ENCODE peak calls at places on chromosomes 11 and 22, in five cellular contexts. O is GM13977, N is NCI-H748 treated with DMSO at 0.1 percent for 48 hours, Y is neural crest cell, A is NCI-H1092. B is an unnamed sample.

GRCh38 chr22:47295982-47296381 is 533.5 kb downstream of the TBC1D22A start:
- DNase-seq in O (no peak), N (no peak), Y (no peak), A (no peak), B (no peak)

GRCh38 chr22:22463855-22464540 is 44.5 kb downstream of the ZNF280B start:
- DNase-seq in O (peak; percentile 42), N (peak; percentile 25), Y (peak; percentile 72), A (peak; percentile 44), B (peak; percentile 87)

GRCh38 chr22:11253000-11253511 is 4274.9 kb upstream of the OR11H1 start:
- DNase-seq in O (no peak), N (no peak), Y (no peak), A (no peak), B (no peak)

GRCh38 chr11:133906241-133906640 is 50.5 kb downstream of the IGSF9B start:
- DNase-seq in O (no peak), N (no peak), Y (no peak), A (no peak), B (no peak)

GRCh38 chr22:29973269-29973668 is 90.3 kb downstream of the MTMR3 start:
- DNase-seq in O (no peak), N (no peak), Y (no peak), A (no peak), B (no peak)

GRCh38 chr22:39991164-39991860 is 3.4 kb upstream of the FAM83F start:
- DNase-seq in O (no peak), N (no peak), Y (no peak), A (no peak), B (no peak)

GRCh38 chr22:30511109-30511508 is 5.6 kb upstream of the SEC14L4 start:
- DNase-seq in O (no peak), N (no peak), Y (no peak), A (no peak), B (no peak)

GRCh38 chr11:108117746-108118371 is 3.5 kb upstream of the ACAT1 start:
- DNase-seq in O (peak; percentile 52), N (peak; percentile 3), Y (no peak), A (no peak), B (peak; percentile 66)

GRCh38 chr22:49040754-49041467 is 786.8 kb downstream of the BRD1 start:
- DNase-seq in O (no peak), N (no peak), Y (no peak), A (no peak), B (no peak)

GRCh38 chr11:128929468-128929867 is 13.2 kb downstream of the TP53AIP1 start:
- DNase-seq in O (peak; percentile 62), N (no peak), Y (no peak), A (no peak), B (no peak)

GRCh38 chr11:28727254-28727653 is 619.1 kb downstream of the METTL15 start:
- DNase-seq in O (no peak), N (no peak), Y (no peak), A (no peak), B (no peak)

GRCh38 chr11:129458756-129459535 is 83.3 kb downstream of the BARX2 start:
- DNase-seq in O (no peak), N (peak; percentile 84), Y (no peak), A (no peak), B (no peak)

GRCh38 chr11:70078095-70078795 is at the start of gene ANO1:
- DNase-seq in O (no peak), N (no peak), Y (no peak), A (no peak), B (no peak)

GRCh38 chr22:24402460-24403192 is 24.8 kb upstream of the ADORA2A start:
- DNase-seq in O (peak; percentile 54), N (peak; percentile 29), Y (no peak), A (peak; percentile 13), B (peak; percentile 82)

GRCh38 chr11:14454861-14455632 is 44.6 kb downstream of the COPB1 start:
- DNase-seq in O (peak; percentile 24), N (no peak), Y (no peak), A (no peak), B (no peak)

GRCh38 chr22:22877523-22878210 is 9.9 kb upstream of the IGLL5 start:
- DNase-seq in O (no peak), N (no peak), Y (peak; percentile 80), A (peak; percentile 52), B (peak; percentile 89)

GRCh38 chr22:31081963-31082605 is 966 bp downstream of the SMTN start:
- DNase-seq in O (peak; percentile 19), N (no peak), Y (no peak), A (no peak), B (no peak)

GRCh38 chr11:16827139-16827538 is 88.7 kb downstream of the C11orf58 start:
- DNase-seq in O (no peak), N (no peak), Y (no peak), A (no peak), B (no peak)

GRCh38 chr11:15816270-15816871 is 540.0 kb downstream of the SOX6 start:
- DNase-seq in O (no peak), N (no peak), Y (no peak), A (no peak), B (peak; percentile 64)

GRCh38 chr22:46854125-46854870 is 91.8 kb downstream of the TBC1D22A start:
- DNase-seq in O (no peak), N (no peak), Y (no peak), A (no peak), B (no peak)

GRCh38 chr11:61124574-61125309 is 22.5 kb downstream of the CD5 start:
- DNase-seq in O (no peak), N (no peak), Y (no peak), A (no peak), B (no peak)

GRCh38 chr11:936199-936598 is 10.5 kb downstream of the AP2A2 start:
- DNase-seq in O (no peak), N (no peak), Y (no peak), A (no peak), B (no peak)

GRCh38 chr11:28675183-28675582 is 567.0 kb downstream of the METTL15 start:
- DNase-seq in O (no peak), N (no peak), Y (no peak), A (no peak), B (no peak)

B was measured in COLO829.